ENCODE peak calls at places on chromosomes 4 and X, in four cellular contexts. One of them, this sample, is unnamed.

GRCh38 chr4:52102587-52102986 is 51.5 kb downstream of the SPATA18 start:
- DNase-seq in heart left ventricle: no peak
- DNase-seq in aorta: no peak
- DNase-seq in naive thymus-derived CD4-positive, alpha-beta T cell: no peak
- DNase-seq in this sample: no peak

GRCh38 chr4:61443813-61444510 is 243.8 kb downstream of the ADGRL3 start:
- DNase-seq in heart left ventricle: no peak
- DNase-seq in aorta: no peak
- DNase-seq in naive thymus-derived CD4-positive, alpha-beta T cell: no peak
- DNase-seq in this sample: no peak

GRCh38 chrX:72137846-72138455 is 6.2 kb upstream of the RTL5 start:
- DNase-seq in aorta: no peak
- DNase-seq in naive thymus-derived CD4-positive, alpha-beta T cell: no peak
- DNase-seq in heart left ventricle: no peak
- DNase-seq in this sample: no peak

GRCh38 chrX:128992107-128992971 is 531.0 kb downstream of the SMARCA1 start:
- DNase-seq in aorta: no peak
- DNase-seq in naive thymus-derived CD4-positive, alpha-beta T cell: no peak
- DNase-seq in heart left ventricle: no peak
- DNase-seq in this sample: no peak

GRCh38 chr4:86132459-86132858 is 227.4 kb downstream of the MAPK10 start:
- DNase-seq in aorta: no peak
- DNase-seq in naive thymus-derived CD4-positive, alpha-beta T cell: no peak
- DNase-seq in heart left ventricle: no peak
- DNase-seq in this sample: no peak

GRCh38 chr4:149279790-149280189 is 535.9 kb downstream of the IQCM start:
- DNase-seq in aorta: no peak
- DNase-seq in naive thymus-derived CD4-positive, alpha-beta T cell: no peak
- DNase-seq in heart left ventricle: peak; percentile 24
- DNase-seq in this sample: no peak

GRCh38 chr4:142355417-142355930 is 490.6 kb downstream of the INPP4B start:
- DNase-seq in naive thymus-derived CD4-positive, alpha-beta T cell: no peak
- DNase-seq in heart left ventricle: no peak
- DNase-seq in aorta: no peak
- DNase-seq in this sample: no peak

GRCh38 chr4:41880022-41880837 is 55.0 kb upstream of the TMEM33 start:
- DNase-seq in aorta: no peak
- DNase-seq in naive thymus-derived CD4-positive, alpha-beta T cell: no peak
- DNase-seq in heart left ventricle: no peak
- DNase-seq in this sample: no peak

GRCh38 chr4:25938251-25939186 is 24.5 kb downstream of the SMIM20 start:
- DNase-seq in naive thymus-derived CD4-positive, alpha-beta T cell: no peak
- DNase-seq in heart left ventricle: peak; percentile 57
- DNase-seq in aorta: no peak
- DNase-seq in this sample: no peak

GRCh38 chrX:145735036-145735435 is 82.6 kb upstream of the SLITRK2 start:
- DNase-seq in naive thymus-derived CD4-positive, alpha-beta T cell: no peak
- DNase-seq in heart left ventricle: no peak
- DNase-seq in aorta: no peak
- DNase-seq in this sample: no peak

GRCh38 chrX:106397788-106398538 is 213.8 kb upstream of the RADX start:
- DNase-seq in aorta: no peak
- DNase-seq in naive thymus-derived CD4-positive, alpha-beta T cell: no peak
- DNase-seq in heart left ventricle: no peak
- DNase-seq in this sample: no peak

GRCh38 chr4:71171592-71171991 is 167.2 kb upstream of the SLC4A4 start:
- DNase-seq in naive thymus-derived CD4-positive, alpha-beta T cell: no peak
- DNase-seq in heart left ventricle: no peak
- DNase-seq in aorta: no peak
- DNase-seq in this sample: no peak

GRCh38 chrX:49166914-49167739 is 4.6 kb downstream of the MAGIX start:
- DNase-seq in naive thymus-derived CD4-positive, alpha-beta T cell: peak; percentile 37
- DNase-seq in aorta: peak; percentile 94
- DNase-seq in heart left ventricle: peak; percentile 91
- DNase-seq in this sample: peak; percentile 78

GRCh38 chr4:186105721-186106335 is 1.3 kb downstream of the FAM149A start:
- DNase-seq in heart left ventricle: no peak
- DNase-seq in naive thymus-derived CD4-positive, alpha-beta T cell: no peak
- DNase-seq in aorta: no peak
- DNase-seq in this sample: no peak

GRCh38 chr4:122015203-122015602 is 63.3 kb upstream of the TRPC3 start:
- DNase-seq in heart left ventricle: no peak
- DNase-seq in naive thymus-derived CD4-positive, alpha-beta T cell: no peak
- DNase-seq in aorta: no peak
- DNase-seq in this sample: no peak

GRCh38 chrX:26789751-26790150 is 573.8 kb downstream of the MAGEB5 start:
- DNase-seq in naive thymus-derived CD4-positive, alpha-beta T cell: no peak
- DNase-seq in aorta: no peak
- DNase-seq in heart left ventricle: no peak
- DNase-seq in this sample: no peak

GRCh38 chrX:16970977-16971376 is 24.5 kb downstream of the REPS2 start:
- DNase-seq in heart left ventricle: no peak
- DNase-seq in aorta: no peak
- DNase-seq in naive thymus-derived CD4-positive, alpha-beta T cell: no peak
- DNase-seq in this sample: no peak

GRCh38 chr4:3122081-3122563 is 47.6 kb downstream of the HTT start:
- DNase-seq in aorta: no peak
- DNase-seq in heart left ventricle: no peak
- DNase-seq in naive thymus-derived CD4-positive, alpha-beta T cell: no peak
- DNase-seq in this sample: no peak

GRCh38 chr4:102575369-102576129 is 74.4 kb downstream of the NFKB1 start:
- DNase-seq in aorta: no peak
- DNase-seq in heart left ventricle: no peak
- DNase-seq in naive thymus-derived CD4-positive, alpha-beta T cell: no peak
- DNase-seq in this sample: no peak

GRCh38 chrX:132533409-132533808 is 44.6 kb upstream of the MBNL3 start:
- DNase-seq in naive thymus-derived CD4-positive, alpha-beta T cell: no peak
- DNase-seq in aorta: no peak
- DNase-seq in heart left ventricle: no peak
- DNase-seq in this sample: no peak

GRCh38 chrX:46325312-46325877 is 219.8 kb downstream of the ZNF674 start:
- DNase-seq in aorta: no peak
- DNase-seq in heart left ventricle: no peak
- DNase-seq in naive thymus-derived CD4-positive, alpha-beta T cell: no peak
- DNase-seq in this sample: peak; percentile 86

GRCh38 chr4:19684079-19684478 is 567.6 kb upstream of the SLIT2 start:
- DNase-seq in naive thymus-derived CD4-positive, alpha-beta T cell: no peak
- DNase-seq in heart left ventricle: no peak
- DNase-seq in aorta: no peak
- DNase-seq in this sample: no peak

GRCh38 chr4:30837131-30837539 is 117.0 kb downstream of the PCDH7 start:
- DNase-seq in heart left ventricle: no peak
- DNase-seq in aorta: no peak
- DNase-seq in naive thymus-derived CD4-positive, alpha-beta T cell: no peak
- DNase-seq in this sample: no peak

GRCh38 chr4:107564326-107564725 is 155.7 kb downstream of the PAPSS1 start:
- DNase-seq in naive thymus-derived CD4-positive, alpha-beta T cell: no peak
- DNase-seq in heart left ventricle: no peak
- DNase-seq in aorta: no peak
- DNase-seq in this sample: no peak

GRCh38 chr4:38621004-38621684 is 42.9 kb upstream of the KLF3 start:
- DNase-seq in naive thymus-derived CD4-positive, alpha-beta T cell: no peak
- DNase-seq in aorta: no peak
- DNase-seq in heart left ventricle: no peak
- DNase-seq in this sample: no peak

GRCh38 chr4:40956726-40957255 is 207.0 kb downstream of the NSUN7 start:
- DNase-seq in heart left ventricle: no peak
- DNase-seq in aorta: no peak
- DNase-seq in naive thymus-derived CD4-positive, alpha-beta T cell: no peak
- DNase-seq in this sample: no peak

GRCh38 chrX:115437841-115438240 is 123.1 kb upstream of the PLS3 start:
- DNase-seq in heart left ventricle: no peak
- DNase-seq in naive thymus-derived CD4-positive, alpha-beta T cell: no peak
- DNase-seq in aorta: no peak
- DNase-seq in this sample: no peak

GRCh38 chr4:183129675-183130074 is 30.6 kb downstream of the WWC2 start:
- DNase-seq in aorta: no peak
- DNase-seq in heart left ventricle: no peak
- DNase-seq in naive thymus-derived CD4-positive, alpha-beta T cell: no peak
- DNase-seq in this sample: no peak

GRCh38 chr4:74619931-74620702 is 174.2 kb downstream of the BTC start:
- DNase-seq in heart left ventricle: no peak
- DNase-seq in naive thymus-derived CD4-positive, alpha-beta T cell: no peak
- DNase-seq in aorta: no peak
- DNase-seq in this sample: no peak

GRCh38 chr4:74615411-74615810 is 170.5 kb downstream of the AREG start:
- DNase-seq in heart left ventricle: no peak
- DNase-seq in aorta: no peak
- DNase-seq in naive thymus-derived CD4-positive, alpha-beta T cell: no peak
- DNase-seq in this sample: no peak

GRCh38 chr4:74621616-74622015 is 172.7 kb downstream of the BTC start:
- DNase-seq in heart left ventricle: no peak
- DNase-seq in naive thymus-derived CD4-positive, alpha-beta T cell: no peak
- DNase-seq in aorta: no peak
- DNase-seq in this sample: no peak

GRCh38 chr4:74618166-74618565 is 173.2 kb downstream of the AREG start:
- DNase-seq in naive thymus-derived CD4-positive, alpha-beta T cell: no peak
- DNase-seq in aorta: no peak
- DNase-seq in heart left ventricle: no peak
- DNase-seq in this sample: no peak

DNA sequence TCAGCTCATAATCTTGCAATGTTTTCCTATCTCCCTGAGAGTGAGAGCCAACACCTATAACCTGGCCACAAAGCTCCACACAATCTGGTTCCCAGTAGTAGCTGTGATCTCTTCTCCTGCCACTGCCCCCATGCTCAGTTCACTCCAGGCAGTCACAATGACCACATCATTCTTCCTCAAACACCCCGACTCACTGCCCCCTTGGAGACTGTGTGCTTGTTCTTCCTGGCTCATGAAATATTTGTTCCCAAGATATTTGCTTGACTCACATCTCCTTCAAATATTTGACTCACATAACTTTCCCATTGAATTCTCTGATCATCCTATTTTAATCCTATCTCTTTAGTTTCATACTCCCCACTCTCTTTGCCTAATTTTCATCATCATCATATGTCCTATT is 173.7 kb downstream of the AREG start:
- DNase-seq in aorta: no peak
- DNase-seq in heart left ventricle: no peak
- DNase-seq in naive thymus-derived CD4-positive, alpha-beta T cell: no peak
- DNase-seq in this sample: peak; percentile 3
- H3K4me1 ChIP-seq in aorta: no peaks in the 10 kb centered on the region
- H3K4me1 ChIP-seq in heart left ventricle: no peaks in the 10 kb centered on the region
- H3K4me1 ChIP-seq in naive thymus-derived CD4-positive, alpha-beta T cell: no peaks in the 10 kb centered on the region
- H3K4me1 ChIP-seq in this sample: peaks cover 5% of the 10 kb centered on the region

DNA sequence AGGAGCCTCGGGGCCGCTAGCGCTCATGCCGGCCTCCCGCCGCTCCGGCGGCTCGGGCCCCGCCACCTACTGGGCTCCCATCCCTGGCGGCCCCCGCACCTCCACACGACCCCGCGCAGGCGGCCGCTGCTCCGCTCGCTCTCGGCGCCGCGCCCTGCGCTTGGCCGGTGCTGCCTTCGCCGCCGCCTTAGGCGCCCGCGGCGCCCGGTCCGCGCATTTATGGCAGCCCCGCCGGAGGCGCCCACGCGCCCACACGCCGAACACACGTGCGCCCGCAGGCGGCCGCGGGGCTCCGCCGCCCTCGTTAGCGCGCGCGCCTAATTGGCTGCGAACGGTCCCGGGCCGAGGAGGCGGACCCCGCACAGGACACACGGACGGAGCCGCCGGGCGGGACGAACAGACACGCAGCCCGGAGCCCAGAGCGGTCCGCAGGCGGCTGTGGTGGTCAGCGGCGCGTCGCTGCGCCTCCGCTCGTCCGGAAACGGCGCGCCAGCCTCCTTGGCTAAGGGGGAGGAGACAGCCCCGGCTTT is at the start of gene NKX1-1:
- DNase-seq in heart left ventricle: no peak
- DNase-seq in naive thymus-derived CD4-positive, alpha-beta T cell: no peak
- DNase-seq in aorta: peak; percentile 56
- DNase-seq in this sample: no peak
- H3K4me1 ChIP-seq in heart left ventricle: peaks cover 9% of the 10 kb centered on the region
- H3K4me1 ChIP-seq in naive thymus-derived CD4-positive, alpha-beta T cell: no peaks in the 10 kb centered on the region
- H3K4me1 ChIP-seq in aorta: no peaks in the 10 kb centered on the region
- H3K4me1 ChIP-seq in this sample: no peaks in the 10 kb centered on the region

DNA sequence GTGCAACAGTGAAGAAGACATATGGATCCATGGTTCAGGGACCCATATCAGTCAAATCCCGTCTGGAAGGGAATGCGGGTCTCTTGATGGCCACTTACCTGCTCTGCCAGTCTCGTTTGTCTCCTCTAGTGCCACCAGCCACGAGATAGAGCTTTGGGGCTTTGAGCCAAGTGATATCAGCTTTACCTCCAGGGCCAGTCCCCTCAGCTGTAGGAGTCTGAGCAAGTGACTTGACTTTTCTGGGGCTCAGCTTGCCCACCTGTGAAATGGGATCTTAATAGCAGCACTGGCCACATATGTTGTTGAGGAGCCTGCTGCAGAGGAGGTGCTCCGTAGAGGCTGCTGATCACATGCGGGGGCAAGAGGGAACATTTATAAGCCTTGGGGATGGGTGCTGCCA is 1.2 kb downstream of the SLC2A9 start:
- DNase-seq in aorta: peak; percentile 44
- DNase-seq in heart left ventricle: no peak
- DNase-seq in naive thymus-derived CD4-positive, alpha-beta T cell: no peak
- DNase-seq in this sample: no peak
- H3K4me1 ChIP-seq in aorta: no peaks in the 10 kb centered on the region
- H3K4me1 ChIP-seq in heart left ventricle: peaks cover 25% of the 10 kb centered on the region
- H3K4me1 ChIP-seq in naive thymus-derived CD4-positive, alpha-beta T cell: peaks cover 10% of the 10 kb centered on the region
- H3K4me1 ChIP-seq in this sample: no peaks in the 10 kb centered on the region

GRCh38 chr4:4859010-4859798 is at the start of gene MSX1:
- DNase-seq in aorta: peak; percentile 95
- DNase-seq in naive thymus-derived CD4-positive, alpha-beta T cell: no peak
- DNase-seq in heart left ventricle: peak; percentile 90
- DNase-seq in this sample: peak; percentile 75
- H3K4me1 ChIP-seq in aorta: no peaks in the 10 kb centered on the region
- H3K4me1 ChIP-seq in naive thymus-derived CD4-positive, alpha-beta T cell: peaks cover 13% of the 10 kb centered on the region
- H3K4me1 ChIP-seq in heart left ventricle: peaks cover 7% of the 10 kb centered on the region
- H3K4me1 ChIP-seq in this sample: peaks cover 4% of the 10 kb centered on the region

GRCh38 chr4:109912706-109913621 is at the start of gene EGF:
- DNase-seq in aorta: no peak
- DNase-seq in heart left ventricle: peak; percentile 34
- DNase-seq in naive thymus-derived CD4-positive, alpha-beta T cell: no peak
- DNase-seq in this sample: peak; percentile 20

GRCh38 chr4:109914356-109914755 is 1.7 kb downstream of the EGF start:
- DNase-seq in aorta: no peak
- DNase-seq in naive thymus-derived CD4-positive, alpha-beta T cell: no peak
- DNase-seq in heart left ventricle: no peak
- DNase-seq in this sample: no peak

GRCh38 chr4:109913842-109914241 is 1.2 kb downstream of the EGF start:
- DNase-seq in heart left ventricle: no peak
- DNase-seq in naive thymus-derived CD4-positive, alpha-beta T cell: no peak
- DNase-seq in aorta: no peak
- DNase-seq in this sample: no peak

GRCh38 chr4:109915385-109916002 is 2.8 kb downstream of the EGF start:
- DNase-seq in naive thymus-derived CD4-positive, alpha-beta T cell: no peak
- DNase-seq in aorta: no peak
- DNase-seq in heart left ventricle: no peak
- DNase-seq in this sample: no peak

GRCh38 chr4:109916003-109916399 is 3.3 kb downstream of the EGF start:
- DNase-seq in naive thymus-derived CD4-positive, alpha-beta T cell: no peak
- DNase-seq in aorta: no peak
- DNase-seq in heart left ventricle: no peak
- DNase-seq in this sample: no peak
- H3K4me1 ChIP-seq in naive thymus-derived CD4-positive, alpha-beta T cell: no peaks in the 10 kb centered on the region
- H3K4me1 ChIP-seq in aorta: no peaks in the 10 kb centered on the region
- H3K4me1 ChIP-seq in heart left ventricle: no peaks in the 10 kb centered on the region
- H3K4me1 ChIP-seq in this sample: peaks cover 8% of the 10 kb centered on the region